ENCODE peak calls at places on chromosomes 5 and 9, in four cellular contexts. W is WTC11, R is HepG2, Y is GM12878. P is an unnamed sample.

GRCh38 chr5:36444582-36444999 is 142.9 kb upstream of the RANBP3L start:
- DNase-seq in W (no peak), R (no peak), Y (no peak), P (no peak)

GRCh38 chr5:38497946-38498345 is 58.5 kb downstream of the LIFR start:
- DNase-seq in W (no peak), R (peak; percentile 27), Y (no peak), P (no peak)

GRCh38 chr5:52582313-52582712 is 205.4 kb upstream of the ITGA1 start:
- DNase-seq in W (peak; percentile 20), R (no peak), Y (no peak), P (no peak)

GRCh38 chr5:141876628-141877477 is 1.4 kb downstream of the PCDH1 start:
- DNase-seq in W (peak; percentile 70), R (no peak), Y (no peak), P (no peak)

GRCh38 chr9:16003785-16004184 is 450.9 kb downstream of the CCDC171 start:
- DNase-seq in W (no peak), R (no peak), Y (no peak), P (no peak)

GRCh38 chr5:40477856-40478546 is 201.7 kb upstream of the PTGER4 start:
- DNase-seq in W (no peak), R (no peak), Y (no peak), P (no peak)

GRCh38 chr5:116428966-116429365 is 145.7 kb downstream of the SEMA6A start:
- DNase-seq in W (no peak), R (no peak), Y (no peak), P (no peak)

GRCh38 chr5:59583810-59584562 is 309.5 kb downstream of the PDE4D start:
- DNase-seq in W (no peak), R (no peak), Y (no peak), P (no peak)

GRCh38 chr5:154444559-154445421 is 1.0 kb upstream of the SAP30L start:
- DNase-seq in W (peak; percentile 40), R (no peak), Y (no peak), P (peak; percentile 27)

GRCh38 chr5:96067902-96068614 is 106.4 kb upstream of the ELL2 start:
- DNase-seq in W (no peak), R (no peak), Y (no peak), P (no peak)

GRCh38 chr5:135230326-135230925 is 168.6 kb downstream of the MACROH2A1 start:
- DNase-seq in W (no peak), R (peak; percentile 29), Y (no peak), P (no peak)

GRCh38 chr5:146667633-146668032 is 151.6 kb upstream of the GPR151 start:
- DNase-seq in W (no peak), R (no peak), Y (no peak), P (no peak)

GRCh38 chr9:37555786-37556185 is 20.4 kb downstream of the FBXO10 start:
- DNase-seq in W (no peak), R (no peak), Y (no peak), P (no peak)

GRCh38 chr5:849651-850301 is 1.0 kb downstream of the ZDHHC11 start:
- DNase-seq in W (peak; percentile 9), R (peak; percentile 92), Y (no peak), P (no peak)

GRCh38 chr9:21836437-21837161 is 34.2 kb downstream of the MTAP start:
- DNase-seq in W (no peak), R (peak; percentile 34), Y (no peak), P (no peak)

GRCh38 chr9:121773286-121773953 is 122.0 kb downstream of the DAB2IP start:
- DNase-seq in W (no peak), R (no peak), Y (no peak), P (no peak)

GRCh38 chr9:121772600-121773285 is 121.3 kb downstream of the DAB2IP start:
- DNase-seq in W (no peak), R (no peak), Y (no peak), P (no peak)

GRCh38 chr9:121774715-121775613 is 123.5 kb downstream of the DAB2IP start:
- DNase-seq in W (no peak), R (no peak), Y (no peak), P (no peak)

GRCh38 chr9:121776009-121776738 is 124.7 kb downstream of the DAB2IP start:
- DNase-seq in W (no peak), R (no peak), Y (no peak), P (no peak)

GRCh38 chr9:121773954-121774714 is 122.7 kb downstream of the DAB2IP start:
- DNase-seq in W (no peak), R (no peak), Y (no peak), P (no peak)
- TF ChIP-seq ETV6 in W (no peak), R (no peak), Y (no peak), P (no peak)

DNA sequence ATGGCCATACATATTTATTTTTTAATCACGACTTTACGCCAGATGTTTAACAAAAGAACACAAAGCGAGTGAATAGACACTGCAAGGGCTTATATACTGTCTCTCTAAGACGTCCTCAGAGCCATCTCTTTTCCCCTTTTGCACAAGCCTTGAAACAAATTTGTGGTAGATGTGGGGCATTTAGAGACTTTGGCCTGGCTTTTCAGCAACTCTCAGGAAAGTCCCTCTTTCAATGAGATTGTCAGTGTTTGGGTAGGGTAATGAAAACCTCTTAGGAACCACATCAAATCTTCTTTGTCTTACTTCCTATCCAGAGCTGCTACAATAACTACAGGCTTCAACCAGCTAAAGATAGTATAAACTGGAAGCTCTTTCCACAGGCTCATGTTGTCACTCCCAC is 380.0 kb downstream of the ANXA1 start:
- DNase-seq in W (no peak), R (no peak), Y (peak; percentile 54), P (no peak)
- TF ChIP-seq ETV6 in W (no peak), R (no peak), Y (no peak), P (no peak)

GRCh38 chr9:69893057-69893456 is 72.4 kb downstream of the CFAP95 start:
- DNase-seq in W (no peak), R (no peak), Y (no peak), P (no peak)

GRCh38 chr9:69888876-69889585 is 68.4 kb downstream of the CFAP95 start:
- DNase-seq in W (no peak), R (no peak), Y (no peak), P (no peak)

GRCh38 chr9:69894720-69895119 is 74.1 kb downstream of the CFAP95 start:
- DNase-seq in W (no peak), R (peak; percentile 16), Y (no peak), P (no peak)

GRCh38 chr9:69895185-69895584 is 74.6 kb downstream of the CFAP95 start:
- DNase-seq in W (no peak), R (no peak), Y (no peak), P (no peak)

DNA sequence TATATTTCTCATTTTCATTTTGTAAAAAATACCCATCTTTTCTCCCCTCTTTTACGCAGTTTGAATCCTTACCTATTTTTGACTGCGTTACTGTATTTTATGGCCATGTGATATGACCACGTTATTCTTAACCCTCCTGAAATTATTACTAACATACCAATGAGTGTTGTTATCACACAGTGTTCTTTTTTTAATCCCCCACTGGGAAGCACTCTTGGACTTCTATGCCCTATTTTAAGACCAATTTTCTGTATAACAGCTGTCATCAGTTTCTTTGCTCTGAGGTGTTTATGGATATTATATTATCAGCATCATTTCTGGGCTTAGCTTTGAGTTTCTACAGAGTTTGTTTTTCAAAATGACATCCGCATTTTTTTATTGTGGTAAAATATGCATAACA is 71.1 kb downstream of the CFAP95 start:
- DNase-seq in W (no peak), R (no peak), Y (no peak), P (no peak)
- TF ChIP-seq ETV6 in W (no peak), R (no peak), Y (no peak), P (no peak)

GRCh38 chr5:56725709-56726108 is 89.6 kb upstream of the MAP3K1 start:
- DNase-seq in W (no peak), R (no peak), Y (no peak), P (no peak)
- TF ChIP-seq ETV6 in W (no peak), R (no peak), Y (no peak), P (no peak)

GRCh38 chr5:89211836-89212235 is 328.9 kb upstream of the MEF2C start:
- DNase-seq in W (no peak), R (no peak), Y (no peak), P (no peak)
- TF ChIP-seq ETV6 in W (no peak), R (no peak), Y (no peak), P (no peak)

GRCh38 chr5:93674138-93674537 is 67.3 kb downstream of the POU5F2 start:
- DNase-seq in W (no peak), R (no peak), Y (no peak), P (no peak)

GRCh38 chr5:93676707-93677106 is 64.7 kb downstream of the POU5F2 start:
- DNase-seq in W (no peak), R (no peak), Y (no peak), P (no peak)

GRCh38 chr5:93674866-93675457 is 66.4 kb downstream of the POU5F2 start:
- DNase-seq in W (no peak), R (no peak), Y (no peak), P (no peak)

GRCh38 chr5:93677344-93678021 is 63.9 kb downstream of the POU5F2 start:
- DNase-seq in W (peak; percentile 49), R (peak; percentile 82), Y (no peak), P (no peak)

GRCh38 chr5:93675458-93676450 is 65.6 kb downstream of the POU5F2 start:
- DNase-seq in W (no peak), R (no peak), Y (no peak), P (no peak)
- TF ChIP-seq ETV6 in W (no peak), R (no peak), Y (no peak), P (no peak)

P was measured in K562.